ENCODE peak calls at places on chromosomes 5 and 9, in four cellular contexts. Q is BJ, M is NCI-H1417, P is activated T-cell treated with anti-CD3 and anti-CD28 coated beads for 24 hours. K is an unnamed sample.

GRCh38 chr9:72361227-72361626 is 3.8 kb downstream of the ZFAND5 start:
- DNase-seq in Q (no peak), M (no peak), P (no peak), K (no peak)

GRCh38 chr5:89457411-89458329 is 574.7 kb upstream of the MEF2C start:
- DNase-seq in Q (peak), P (no peak), M (no peak), K (peak)

GRCh38 chr9:125125523-125125922 is 17.8 kb downstream of the SCAI start:
- DNase-seq in Q (no peak), P (no peak), M (no peak), K (no peak)

GRCh38 chr5:177602458-177602830 is 2.5 kb downstream of the B4GALT7 start:
- DNase-seq in Q (no peak), M (no peak), P (no peak), K (no peak)

GRCh38 chr5:136028782-136029742 is at the start of gene TGFBI:
- DNase-seq in Q (no peak), P (no peak), M (no peak), K (no peak)

GRCh38 chr9:131762356-131762932 is 22.6 kb upstream of the RAPGEF1 start:
- DNase-seq in P (peak), Q (no peak), M (peak), K (peak)

GRCh38 chr5:166926098-166926497 is 1365.3 kb upstream of the WWC1 start:
- DNase-seq in P (no peak), Q (no peak), M (no peak), K (no peak)

GRCh38 chr9:133048595-133048994 is 13.2 kb upstream of the CEL start:
- DNase-seq in Q (no peak), M (peak), P (no peak), K (no peak)

GRCh38 chr5:135714126-135714894 is 120.2 kb upstream of the SLC25A48 start:
- DNase-seq in M (no peak), Q (no peak), P (no peak), K (no peak)

GRCh38 chr5:92372766-92373165 is 989.6 kb upstream of the ARRDC3 start:
- DNase-seq in Q (no peak), P (no peak), M (no peak), K (no peak)

GRCh38 chr5:89694026-89694540 is 715.5 kb downstream of the CETN3 start:
- DNase-seq in Q (no peak), M (no peak), P (no peak), K (no peak)

GRCh38 chr9:114684036-114684435 is 2.0 kb upstream of the TEX48 start:
- DNase-seq in Q (no peak), P (no peak), M (no peak), K (no peak)

GRCh38 chr5:75465480-75465879 is 45.9 kb downstream of the CERT1 start:
- DNase-seq in M (no peak), P (no peak), Q (no peak), K (peak)

GRCh38 chr5:180670586-180671359 is 21.4 kb upstream of the FLT4 start:
- DNase-seq in P (peak), Q (no peak), M (peak), K (peak)

GRCh38 chr5:56838409-56839039 is 23.2 kb downstream of the MAP3K1 start:
- DNase-seq in P (no peak), M (peak), Q (peak), K (peak)

GRCh38 chr9:129776938-129777768 is 24.3 kb upstream of the PTGES start:
- DNase-seq in P (peak), M (no peak), Q (peak), K (no peak)

GRCh38 chr5:123180178-123180577 is 91.1 kb downstream of the PRDM6 start:
- DNase-seq in P (no peak), Q (no peak), M (no peak), K (no peak)

GRCh38 chr5:178474562-178475184 is 115.5 kb downstream of the COL23A1 start:
- DNase-seq in Q (no peak), M (no peak), P (no peak), K (no peak)

K was measured in NCI-H345.